ENCODE peak calls at places on chromosome 7, in eight cellular contexts. T, U, Y, J, L, S, A and K are unnamed samples.

GRCh38 chr7:54878339-54878738 is 119.3 kb upstream of the SEC61G start:
- DNase-seq in T (no peak), Y (no peak), J (no peak), L (no peak), A (no peak), S (no peak), U (no peak), K (no peak)

GRCh38 chr7:66921918-66922486 is 977 bp downstream of the TMEM248 start:
- DNase-seq in L (peak; percentile 22), T (peak; percentile 4), J (no peak), A (peak; percentile 44), S (no peak), Y (no peak), U (no peak), K (no peak)

GRCh38 chr7:102875700-102876192 is 37.1 kb upstream of the LRRC17 start:
- DNase-seq in T (no peak), J (no peak), S (peak; percentile 27), A (peak; percentile 3), L (no peak), Y (peak; percentile 50), U (no peak), K (peak; percentile 81)

GRCh38 chr7:71733108-71733870 is 601.3 kb downstream of the GALNT17 start:
- DNase-seq in J (peak; percentile 81), U (peak; percentile 73), L (peak; percentile 73), Y (peak; percentile 98), A (peak; percentile 53), S (peak; percentile 83), T (peak; percentile 96), K (peak; percentile 54)

GRCh38 chr7:134632937-134633540 is 13.6 kb upstream of the BPGM start:
- DNase-seq in J (no peak), A (peak; percentile 24), Y (peak; percentile 52), S (no peak), T (peak; percentile 54), L (no peak), U (no peak), K (no peak)

GRCh38 chr7:70208236-70209063 is 610.2 kb downstream of the AUTS2 start:
- DNase-seq in U (no peak), T (no peak), A (peak; percentile 61), L (no peak), Y (no peak), J (no peak), S (no peak), K (no peak)

GRCh38 chr7:30931161-30931926 is 19.7 kb downstream of the AQP1 start:
- DNase-seq in J (no peak), T (no peak), U (peak; percentile 48), S (peak; percentile 16), Y (peak; percentile 54), L (no peak), A (no peak), K (peak; percentile 71)

GRCh38 chr7:1948377-1948796 is 278.3 kb downstream of the ELFN1 start:
- DNase-seq in A (no peak), S (no peak), T (no peak), Y (no peak), U (no peak), J (peak; percentile 42), L (no peak), K (no peak)

GRCh38 chr7:84399661-84400060 is 205.1 kb upstream of the SEMA3A start:
- DNase-seq in Y (peak; percentile 39), J (no peak), U (no peak), T (no peak), S (no peak), A (no peak), L (no peak), K (no peak)

GRCh38 chr7:28507538-28508282 is 95.4 kb downstream of the CREB5 start:
- DNase-seq in J (no peak), L (no peak), T (no peak), A (no peak), U (no peak), S (no peak), Y (no peak), K (no peak)

GRCh38 chr7:118846977-118847376 is 622.5 kb downstream of the ANKRD7 start:
- DNase-seq in U (no peak), L (no peak), A (no peak), Y (no peak), T (no peak), S (no peak), J (no peak), K (no peak)

GRCh38 chr7:35004531-35005096 is 32.7 kb downstream of the DPY19L1 start:
- DNase-seq in J (no peak), T (no peak), S (no peak), U (no peak), A (no peak), Y (no peak), L (no peak), K (peak; percentile 47)

GRCh38 chr7:7913506-7913905 is 55.1 kb upstream of the GLCCI1 start:
- DNase-seq in L (no peak), U (no peak), A (no peak), S (no peak), Y (no peak), T (peak; percentile 25), J (no peak), K (no peak)

GRCh38 chr7:11125160-11125559 is 151.5 kb downstream of the PHF14 start:
- DNase-seq in U (no peak), J (no peak), T (no peak), Y (no peak), S (no peak), A (no peak), L (no peak), K (no peak)

GRCh38 chr7:154928136-154929005 is 74.6 kb downstream of the PAXIP1 start:
- DNase-seq in U (no peak), S (peak; percentile 37), A (peak; percentile 98), L (peak; percentile 40), T (no peak), J (no peak), Y (peak; percentile 57), K (no peak)

GRCh38 chr7:82442492-82443043 is 1.0 kb downstream of the CACNA2D1 start:
- DNase-seq in T (peak; percentile 25), U (no peak), S (no peak), L (no peak), A (peak; percentile 9), J (no peak), Y (no peak), K (peak; percentile 8)

GRCh38 chr7:31890198-31890597 is 180.0 kb downstream of the PDE1C start:
- DNase-seq in S (no peak), L (peak; percentile 12), U (no peak), T (no peak), A (no peak), Y (no peak), J (peak; percentile 60), K (no peak)

GRCh38 chr7:129009437-129009836 is 45.5 kb downstream of the TNPO3 start:
- DNase-seq in S (no peak), U (no peak), J (no peak), L (no peak), T (no peak), A (no peak), Y (no peak), K (no peak)

GRCh38 chr7:151404216-151405011 is 5.4 kb downstream of the WDR86 start:
- DNase-seq in A (peak; percentile 20), S (no peak), J (no peak), T (no peak), Y (peak; percentile 32), L (peak; percentile 34), U (no peak), K (peak; percentile 65)

GRCh38 chr7:42236266-42237161 is 495 bp downstream of the GLI3 start:
- DNase-seq in T (peak; percentile 81), A (no peak), U (peak; percentile 62), S (no peak), J (peak; percentile 69), Y (peak; percentile 85), L (peak; percentile 27), K (peak; percentile 76)

GRCh38 chr7:137454169-137455166 is 110.9 kb upstream of the PTN start:
- DNase-seq in A (peak; percentile 25), Y (no peak), S (no peak), J (no peak), U (peak; percentile 24), T (peak; percentile 92), L (peak; percentile 13), K (no peak)

GRCh38 chr7:6705959-6706665 is 635 bp downstream of the ZNF12 start:
- DNase-seq in A (peak; percentile 29), J (peak; percentile 57), Y (peak; percentile 51), S (peak; percentile 28), U (peak; percentile 36), L (peak; percentile 16), T (peak; percentile 70), K (peak; percentile 43)

GRCh38 chr7:90592036-90592435 is 4.1 kb upstream of the CDK14 start:
- DNase-seq in U (no peak), L (no peak), Y (no peak), T (no peak), J (no peak), S (no peak), A (no peak), K (no peak)

GRCh38 chr7:80937336-80937735 is 18.5 kb upstream of the SEMA3C start:
- DNase-seq in S (no peak), J (no peak), A (no peak), T (peak; percentile 51), Y (no peak), U (no peak), L (no peak), K (no peak)

GRCh38 chr7:2492038-2492437 is 15.8 kb upstream of the GRIFIN start:
- DNase-seq in Y (no peak), J (no peak), S (no peak), L (no peak), A (no peak), U (no peak), T (no peak), K (no peak)

GRCh38 chr7:116984917-116985316 is 31.6 kb downstream of the ST7 start:
- DNase-seq in L (no peak), S (no peak), A (peak; percentile 33), T (peak; percentile 45), Y (no peak), J (no peak), U (no peak), K (no peak)

GRCh38 chr7:54831046-54831643 is 72.1 kb upstream of the SEC61G start:
- DNase-seq in A (no peak), Y (no peak), L (no peak), U (no peak), S (no peak), J (no peak), T (no peak), K (no peak)

GRCh38 chr7:142954680-142955268 is 7.4 kb downstream of the KEL start:
- DNase-seq in Y (no peak), T (no peak), J (no peak), L (no peak), U (no peak), S (no peak), A (no peak), K (no peak)
- H3K9me3 ChIP-seq in Y (peaks cover 18% of the 10 kb centered on the region), T (no peaks in the 10 kb centered on the region), J (peaks cover 2% of the 10 kb centered on the region), L (no peaks in the 10 kb centered on the region), U (no peaks in the 10 kb centered on the region), S (no peaks in the 10 kb centered on the region), A (no peaks in the 10 kb centered on the region), K (no peaks in the 10 kb centered on the region)

GRCh38 chr7:157862731-157863130 is 525.9 kb downstream of the DNAJB6 start:
- DNase-seq in J (no peak), S (no peak), A (no peak), T (no peak), Y (no peak), U (no peak), L (no peak), K (no peak)
- H3K9me3 ChIP-seq in J (no peaks in the 10 kb centered on the region), S (no peaks in the 10 kb centered on the region), A (no peaks in the 10 kb centered on the region), T (no peaks in the 10 kb centered on the region), Y (peaks cover 43% of the 10 kb centered on the region), U (no peaks in the 10 kb centered on the region), L (no peaks in the 10 kb centered on the region), K (no peaks in the 10 kb centered on the region)

GRCh38 chr7:115096262-115096661 is 174.4 kb downstream of the MDFIC start:
- DNase-seq in S (no peak), U (no peak), T (peak; percentile 23), J (no peak), Y (no peak), A (no peak), L (no peak), K (peak; percentile 5)
- H3K9me3 ChIP-seq in S (no peaks in the 10 kb centered on the region), U (no peaks in the 10 kb centered on the region), T (no peaks in the 10 kb centered on the region), J (no peaks in the 10 kb centered on the region), Y (no peaks in the 10 kb centered on the region), A (no peaks in the 10 kb centered on the region), L (no peaks in the 10 kb centered on the region), K (no peaks in the 10 kb centered on the region)

GRCh38 chr7:157893535-157894044 is 556.8 kb downstream of the DNAJB6 start:
- DNase-seq in L (no peak), J (no peak), S (no peak), U (no peak), A (no peak), Y (peak; percentile 30), T (no peak), K (no peak)
- H3K9me3 ChIP-seq in L (no peaks in the 10 kb centered on the region), J (no peaks in the 10 kb centered on the region), S (no peaks in the 10 kb centered on the region), U (no peaks in the 10 kb centered on the region), A (no peaks in the 10 kb centered on the region), Y (peaks cover 79% of the 10 kb centered on the region), T (no peaks in the 10 kb centered on the region), K (no peaks in the 10 kb centered on the region)